ENCODE peak calls at places on chromosomes 11 and 22, in five cellular contexts. Y, C, T, A and V are unnamed samples.

GRCh38 chr22:30044369-30044768 is 35.9 kb upstream of the HORMAD2 start:
- DNase-seq in Y (no peak), C (peak), T (no peak), A (peak), V (no peak)

GRCh38 chr11:81644239-81644840 is 1089.3 kb downstream of the FAM181B start:
- DNase-seq in Y (no peak), C (no peak), T (peak), A (no peak), V (no peak)

GRCh38 chr11:34181254-34181653 is 75.8 kb downstream of the NAT10 start:
- DNase-seq in Y (no peak), C (no peak), T (no peak), A (no peak), V (no peak)

GRCh38 chr11:8809605-8810272 is 101.2 kb upstream of the AKIP1 start:
- DNase-seq in Y (no peak), C (no peak), T (no peak), A (no peak), V (no peak)

GRCh38 chr11:21278840-21279239 is 609.5 kb downstream of the NELL1 start:
- DNase-seq in Y (no peak), C (no peak), T (no peak), A (no peak), V (no peak)

GRCh38 chr22:42388130-42388797 is 43.9 kb downstream of the NFAM1 start:
- DNase-seq in Y (no peak), C (no peak), T (no peak), A (no peak), V (no peak)

GRCh38 chr11:129323896-129324522 is 51.6 kb upstream of the BARX2 start:
- DNase-seq in Y (no peak), C (peak), T (peak), A (peak), V (no peak)

GRCh38 chr22:31425331-31426050 is 26.1 kb downstream of the DRG1 start:
- DNase-seq in Y (no peak), C (no peak), T (no peak), A (no peak), V (no peak)

GRCh38 chr11:121795206-121795605 is 320.8 kb downstream of the BLID start:
- DNase-seq in Y (no peak), C (no peak), T (no peak), A (no peak), V (no peak)

GRCh38 chr11:12784445-12784844 is 110.2 kb downstream of the TEAD1 start:
- DNase-seq in Y (no peak), C (no peak), T (no peak), A (no peak), V (no peak)

GRCh38 chr11:36008576-36008975 is 64.7 kb downstream of the LDLRAD3 start:
- DNase-seq in Y (no peak), C (no peak), T (no peak), A (no peak), V (no peak)

GRCh38 chr11:57358543-57358961 is 20.4 kb downstream of the P2RX3 start:
- DNase-seq in Y (no peak), C (no peak), T (peak), A (no peak), V (no peak)
- TF ChIP-seq EP300 in Y (no peak), C (no peak), T (peak), A (no peak), V (no peak)

GRCh38 chr22:39995346-39996252 is 845 bp downstream of the FAM83F start:
- DNase-seq in Y (peak), C (peak), T (no peak), A (no peak), V (no peak)
- H3K27ac ChIP-seq in Y (no peak), C (peak), T (no peak), A (peak), V (peak)

GRCh38 chr22:36155702-36156101 is 4.9 kb downstream of the APOL3 start:
- DNase-seq in Y (peak), C (peak), T (no peak), A (peak), V (peak)
- TF ChIP-seq EP300 in Y (peak), C (peak), T (no peak), A (no peak), V (no peak)

GRCh38 chr11:2307733-2308331 is 6.0 kb downstream of the TSPAN32 start:
- DNase-seq in Y (no peak), C (no peak), T (no peak), A (peak), V (no peak)
- H3K27ac ChIP-seq in Y (no peak), C (peak), T (no peak), A (peak), V (no peak)

GRCh38 chr11:116928102-116928777 is 90.8 kb upstream of the APOA1 start:
- DNase-seq in Y (no peak), C (no peak), T (no peak), A (no peak), V (no peak)
- TF ChIP-seq EP300 in Y (no peak), C (no peak), T (no peak), A (no peak), V (no peak)